ENCODE peak calls at places on chromosomes 6 and 20, in four cellular contexts. One of them, this sample, is unnamed. For H3K36me3, the result is how much of the 10 kb centered on the place peaks cover.

GRCh38 chr6:36229223-36229622 is 32.7 kb downstream of the BRPF3 start:
- DNase-seq in MM.1S: no peak
- DNase-seq in hepatocyte: no peak
- DNase-seq in mammary epithelial cell: no peak
- DNase-seq in this sample: no peak

GRCh38 chr6:33075568-33076405 is at the start of gene HLA-DPB1:
- DNase-seq in MM.1S: peak
- DNase-seq in hepatocyte: peak
- DNase-seq in mammary epithelial cell: peak
- DNase-seq in this sample: no peak

GRCh38 chr20:1964659-1965405 is 29.0 kb downstream of the PDYN start:
- DNase-seq in mammary epithelial cell: no peak
- DNase-seq in MM.1S: no peak
- DNase-seq in hepatocyte: peak
- DNase-seq in this sample: no peak

GRCh38 chr20:21388566-21388965 is 8.8 kb downstream of the NKX2-4 start:
- DNase-seq in hepatocyte: no peak
- DNase-seq in MM.1S: no peak
- DNase-seq in mammary epithelial cell: no peak
- DNase-seq in this sample: no peak

GRCh38 chr20:21705466-21706344 is at the start of gene PAX1:
- DNase-seq in MM.1S: peak
- DNase-seq in hepatocyte: peak
- DNase-seq in mammary epithelial cell: no peak
- DNase-seq in this sample: no peak

GRCh38 chr6:52221302-52221701 is 23.0 kb downstream of the IL17F start:
- DNase-seq in hepatocyte: no peak
- DNase-seq in MM.1S: peak
- DNase-seq in mammary epithelial cell: no peak
- DNase-seq in this sample: no peak

GRCh38 chr6:5786321-5787053 is 220.2 kb downstream of the NRN1 start:
- DNase-seq in MM.1S: no peak
- DNase-seq in hepatocyte: no peak
- DNase-seq in mammary epithelial cell: peak
- DNase-seq in this sample: peak

GRCh38 chr6:31775184-31775583 is 1.9 kb downstream of the VWA7 start:
- DNase-seq in MM.1S: no peak
- DNase-seq in hepatocyte: peak
- DNase-seq in mammary epithelial cell: no peak
- DNase-seq in this sample: no peak

GRCh38 chr20:35870541-35871307 is 83.6 kb downstream of the SCAND1 start:
- DNase-seq in MM.1S: no peak
- DNase-seq in mammary epithelial cell: no peak
- DNase-seq in hepatocyte: no peak
- DNase-seq in this sample: no peak

GRCh38 chr6:44022671-44023352 is 104.4 kb downstream of the MRPL14 start:
- DNase-seq in hepatocyte: no peak
- DNase-seq in mammary epithelial cell: no peak
- DNase-seq in MM.1S: no peak
- DNase-seq in this sample: no peak

GRCh38 chr20:478949-479429 is 16.7 kb upstream of the TBC1D20 start:
- DNase-seq in MM.1S: peak
- DNase-seq in mammary epithelial cell: peak
- DNase-seq in hepatocyte: peak
- DNase-seq in this sample: peak

GRCh38 chr20:59482581-59483187 is 121.7 kb upstream of the PHACTR3 start:
- DNase-seq in MM.1S: no peak
- DNase-seq in hepatocyte: no peak
- DNase-seq in mammary epithelial cell: no peak
- DNase-seq in this sample: no peak

GRCh38 chr20:62805365-62805710 is 703 bp downstream of the OGFR start:
- DNase-seq in mammary epithelial cell: no peak
- DNase-seq in hepatocyte: peak
- DNase-seq in MM.1S: no peak
- DNase-seq in this sample: no peak

GRCh38 chr6:167396659-167397490 is 72.0 kb downstream of the TTLL2 start:
- DNase-seq in MM.1S: no peak
- DNase-seq in mammary epithelial cell: no peak
- DNase-seq in hepatocyte: no peak
- DNase-seq in this sample: no peak

GRCh38 chr6:8103726-8104125 is 1.4 kb upstream of the EEF1E1 start:
- DNase-seq in hepatocyte: no peak
- DNase-seq in mammary epithelial cell: no peak
- DNase-seq in MM.1S: no peak
- DNase-seq in this sample: no peak

GRCh38 chr6:8102122-8102958 is at the start of gene EEF1E1:
- DNase-seq in mammary epithelial cell: peak
- DNase-seq in MM.1S: peak
- DNase-seq in hepatocyte: peak
- DNase-seq in this sample: peak

GRCh38 chr6:8100159-8100854 is 2.0 kb downstream of the EEF1E1 start:
- DNase-seq in hepatocyte: no peak
- DNase-seq in MM.1S: no peak
- DNase-seq in mammary epithelial cell: no peak
- DNase-seq in this sample: no peak
- H3K36me3 ChIP-seq in hepatocyte: under half
- H3K36me3 ChIP-seq in MM.1S: under half
- H3K36me3 ChIP-seq in mammary epithelial cell: under half
- H3K36me3 ChIP-seq in this sample: under half

GRCh38 chr20:57671072-57671391 is 38.8 kb downstream of the PMEPA1 start:
- DNase-seq in mammary epithelial cell: no peak
- DNase-seq in hepatocyte: no peak
- DNase-seq in MM.1S: no peak
- DNase-seq in this sample: no peak
- TF ChIP-seq EZH2 in mammary epithelial cell: no peak
- TF ChIP-seq EZH2 in hepatocyte: no peak
- TF ChIP-seq EZH2 in MM.1S: no peak
- TF ChIP-seq EZH2 in this sample: no peak

DNA sequence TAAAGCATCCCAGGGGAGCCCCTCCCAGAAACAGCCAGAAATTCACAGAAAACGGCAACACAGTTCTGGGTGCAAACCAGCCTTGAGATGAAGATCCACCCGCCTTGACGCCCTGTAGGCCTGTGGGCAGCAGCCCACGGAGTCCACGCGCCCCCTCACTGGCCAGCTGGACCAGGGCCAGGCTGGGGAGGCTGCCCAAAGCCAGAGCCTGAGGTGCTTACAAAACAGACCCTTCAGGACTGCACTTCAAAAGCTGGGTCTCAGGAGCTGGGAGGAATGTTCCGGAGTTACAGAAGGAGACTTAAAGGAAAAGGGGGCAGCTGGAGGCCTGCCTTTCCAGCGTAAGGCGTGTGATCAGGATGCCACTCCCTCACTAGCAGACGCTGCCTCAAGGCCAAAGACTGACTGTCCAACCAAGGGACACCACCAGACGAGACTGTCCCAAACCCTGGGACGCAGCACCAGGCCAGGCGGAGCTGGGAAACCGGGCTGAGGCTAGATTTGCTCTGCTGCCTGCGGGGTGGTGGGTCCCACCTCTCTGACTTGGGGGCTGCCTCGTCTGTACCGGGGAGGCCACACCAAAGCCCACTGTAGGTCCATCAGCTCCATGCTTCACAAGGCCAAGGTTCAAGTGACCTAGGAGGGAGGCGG is 48.1 kb downstream of the RRBP1 start:
- DNase-seq in MM.1S: no peak
- DNase-seq in mammary epithelial cell: no peak
- DNase-seq in hepatocyte: no peak
- DNase-seq in this sample: no peak
- H3K36me3 ChIP-seq in MM.1S: under half
- H3K36me3 ChIP-seq in mammary epithelial cell: under half
- H3K36me3 ChIP-seq in hepatocyte: under half
- H3K36me3 ChIP-seq in this sample: half or more

GRCh38 chr6:144064831-144065668 is 30.3 kb downstream of the SF3B5 start:
- DNase-seq in MM.1S: no peak
- DNase-seq in mammary epithelial cell: no peak
- DNase-seq in hepatocyte: peak
- DNase-seq in this sample: no peak
- TF ChIP-seq EZH2 in MM.1S: no peak
- TF ChIP-seq EZH2 in mammary epithelial cell: no peak
- TF ChIP-seq EZH2 in hepatocyte: peak
- TF ChIP-seq EZH2 in this sample: peak

GRCh38 chr20:38771621-38772020 is 23.4 kb downstream of the ACTR5 start:
- DNase-seq in hepatocyte: no peak
- DNase-seq in MM.1S: no peak
- DNase-seq in mammary epithelial cell: no peak
- DNase-seq in this sample: no peak
- H3K36me3 ChIP-seq in hepatocyte: under half
- H3K36me3 ChIP-seq in MM.1S: under half
- H3K36me3 ChIP-seq in mammary epithelial cell: under half
- H3K36me3 ChIP-seq in this sample: under half

DNA sequence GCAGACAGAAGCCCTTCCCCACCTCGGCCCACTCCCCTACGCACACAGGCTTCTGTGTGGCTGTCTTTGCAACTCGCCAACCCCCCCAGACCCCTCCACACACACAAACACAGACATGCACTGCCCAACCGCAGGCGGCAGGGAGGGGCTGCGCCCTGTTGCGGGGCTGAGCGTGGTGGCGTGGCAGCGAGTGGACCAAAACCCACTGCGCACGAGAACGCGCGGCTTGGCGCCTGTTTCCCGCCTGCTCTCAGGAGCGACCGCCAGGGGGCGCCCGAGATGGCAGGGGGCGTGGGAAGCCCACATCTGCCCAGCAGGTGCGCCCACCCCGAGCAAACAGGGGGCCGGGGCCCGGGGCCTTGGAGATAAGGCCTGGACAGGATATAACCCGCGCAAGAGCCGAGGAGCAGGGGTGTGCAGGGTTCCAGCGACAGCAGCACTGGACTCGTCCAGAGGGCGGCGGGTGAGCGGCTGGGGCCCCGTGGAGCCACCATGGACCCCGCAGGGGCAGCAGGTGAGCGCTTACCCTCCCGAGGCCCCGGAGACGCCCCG is at the start of gene RBPJL:
- DNase-seq in hepatocyte: no peak
- DNase-seq in mammary epithelial cell: no peak
- DNase-seq in MM.1S: no peak
- DNase-seq in this sample: no peak
- TF ChIP-seq EZH2 in hepatocyte: no peak
- TF ChIP-seq EZH2 in mammary epithelial cell: no peak
- TF ChIP-seq EZH2 in MM.1S: no peak
- TF ChIP-seq EZH2 in this sample: no peak

GRCh38 chr20:48684501-48685041 is 143.2 kb downstream of the PREX1 start:
- DNase-seq in mammary epithelial cell: no peak
- DNase-seq in MM.1S: no peak
- DNase-seq in hepatocyte: no peak
- DNase-seq in this sample: no peak

GRCh38 chr20:48683467-48684175 is 144.2 kb downstream of the PREX1 start:
- DNase-seq in mammary epithelial cell: no peak
- DNase-seq in hepatocyte: no peak
- DNase-seq in MM.1S: no peak
- DNase-seq in this sample: no peak

GRCh38 chr20:48686238-48687096 is 141.3 kb downstream of the PREX1 start:
- DNase-seq in hepatocyte: peak
- DNase-seq in MM.1S: no peak
- DNase-seq in mammary epithelial cell: no peak
- DNase-seq in this sample: no peak

GRCh38 chr20:48687097-48687800 is 140.6 kb downstream of the PREX1 start:
- DNase-seq in hepatocyte: no peak
- DNase-seq in mammary epithelial cell: no peak
- DNase-seq in MM.1S: no peak
- DNase-seq in this sample: no peak

GRCh38 chr20:48685300-48685699 is 142.5 kb downstream of the PREX1 start:
- DNase-seq in MM.1S: no peak
- DNase-seq in hepatocyte: no peak
- DNase-seq in mammary epithelial cell: no peak
- DNase-seq in this sample: no peak
- H3K36me3 ChIP-seq in MM.1S: under half
- H3K36me3 ChIP-seq in hepatocyte: under half
- H3K36me3 ChIP-seq in mammary epithelial cell: under half
- H3K36me3 ChIP-seq in this sample: under half

DNA sequence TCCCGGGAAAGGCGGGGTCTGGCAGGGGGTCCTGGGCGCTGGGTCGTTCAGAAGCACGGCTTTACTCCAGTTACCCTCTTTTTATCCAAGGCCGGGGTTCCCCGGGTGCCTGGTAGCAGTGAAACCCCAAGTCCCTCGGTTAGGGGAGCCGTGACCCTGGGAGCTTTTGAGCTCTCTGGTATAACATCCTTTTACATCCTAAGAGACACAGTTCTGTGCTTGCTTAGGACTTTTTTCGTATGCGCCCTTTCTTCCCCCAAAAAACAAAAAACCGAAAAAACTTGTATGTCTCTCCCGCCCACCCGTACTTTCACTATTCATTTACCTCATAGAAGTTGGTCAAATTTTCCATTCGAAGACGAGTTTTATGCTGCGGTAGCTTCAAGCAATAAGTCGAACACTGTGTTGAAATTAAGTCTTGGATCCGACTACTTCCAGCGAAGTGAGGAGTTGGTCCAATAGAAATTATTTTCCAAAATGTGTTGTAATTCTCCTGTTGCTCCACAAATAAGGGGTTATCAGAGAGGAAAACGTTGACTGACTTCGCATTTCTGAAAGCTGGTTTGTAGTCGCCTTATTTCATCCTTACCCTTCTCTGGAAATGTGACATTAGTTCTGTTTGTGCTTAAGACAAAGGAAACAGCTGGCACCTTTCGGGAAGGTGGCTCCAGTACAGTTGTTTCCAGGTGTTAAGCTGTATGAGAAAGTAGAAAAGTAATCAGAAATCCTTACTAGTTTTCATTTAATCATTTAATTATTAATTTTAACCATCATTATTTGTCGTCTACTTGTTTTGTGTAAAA is 842 bp upstream of the MAN1A1 start:
- DNase-seq in mammary epithelial cell: peak
- DNase-seq in hepatocyte: peak
- DNase-seq in MM.1S: peak
- DNase-seq in this sample: no peak
- TF ChIP-seq EZH2 in mammary epithelial cell: no peak
- TF ChIP-seq EZH2 in hepatocyte: no peak
- TF ChIP-seq EZH2 in MM.1S: no peak
- TF ChIP-seq EZH2 in this sample: no peak

DNA sequence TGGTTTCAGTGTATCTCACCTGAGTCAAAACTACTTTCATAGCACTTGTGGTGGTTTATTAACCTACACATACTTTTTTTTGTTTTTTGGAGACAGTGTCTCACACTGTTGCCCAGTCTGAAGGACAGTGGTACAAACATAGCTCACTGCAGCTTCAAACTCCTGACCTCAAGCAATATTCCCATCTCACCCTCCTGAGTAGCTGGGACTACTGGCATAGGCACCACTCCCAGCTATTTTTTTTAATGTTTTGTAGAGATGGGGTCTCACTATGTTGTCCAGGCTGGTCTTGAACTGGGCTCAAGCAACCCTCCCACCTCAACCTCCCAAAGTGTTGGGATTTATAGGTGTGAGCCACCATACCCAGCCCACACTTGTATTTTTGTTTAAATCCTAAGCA is 49.7 kb downstream of the STAU1 start:
- DNase-seq in MM.1S: no peak
- DNase-seq in mammary epithelial cell: no peak
- DNase-seq in hepatocyte: no peak
- DNase-seq in this sample: no peak
- H3K36me3 ChIP-seq in MM.1S: under half
- H3K36me3 ChIP-seq in mammary epithelial cell: under half
- H3K36me3 ChIP-seq in hepatocyte: under half
- H3K36me3 ChIP-seq in this sample: under half

This sample was measured in keratinocyte.